ENCODE peak calls at places on chromosomes 7 and 10, in five cellular contexts. One of them, this sample, is unnamed.

GRCh38 chr10:74121368-74121767 is 29.3 kb downstream of the AP3M1 start:
- DNase-seq in Kasumi-1: no peak
- DNase-seq in stomach: no peak
- DNase-seq in retina: no peak
- DNase-seq in AG08395: no peak
- DNase-seq in this sample: no peak

GRCh38 chr10:14688606-14689005 is 86.1 kb downstream of the FAM107B start:
- DNase-seq in Kasumi-1: no peak
- DNase-seq in stomach: no peak
- DNase-seq in retina: no peak
- DNase-seq in AG08395: peak; percentile 31
- DNase-seq in this sample: no peak

GRCh38 chr7:137073571-137074325 is 205.3 kb downstream of the CHRM2 start:
- DNase-seq in Kasumi-1: no peak
- DNase-seq in stomach: no peak
- DNase-seq in retina: no peak
- DNase-seq in AG08395: peak; percentile 9
- DNase-seq in this sample: no peak

GRCh38 chr7:134903073-134903790 is 83.1 kb upstream of the AGBL3 start:
- DNase-seq in Kasumi-1: no peak
- DNase-seq in stomach: no peak
- DNase-seq in retina: no peak
- DNase-seq in AG08395: peak; percentile 38
- DNase-seq in this sample: no peak

GRCh38 chr7:27155816-27156507 is 513 bp downstream of the HOXA7 start:
- DNase-seq in Kasumi-1: no peak
- DNase-seq in stomach: peak; percentile 24
- DNase-seq in retina: peak; percentile 73
- DNase-seq in AG08395: no peak
- DNase-seq in this sample: no peak

GRCh38 chr10:133274751-133275682 is 1.7 kb downstream of the ADAM8 start:
- DNase-seq in Kasumi-1: peak; percentile 46
- DNase-seq in stomach: peak; percentile 53
- DNase-seq in retina: no peak
- DNase-seq in AG08395: no peak
- DNase-seq in this sample: no peak

GRCh38 chr10:30359373-30360206 is 10.5 kb upstream of the MTPAP start:
- DNase-seq in Kasumi-1: peak; percentile 70
- DNase-seq in stomach: peak; percentile 66
- DNase-seq in retina: peak; percentile 71
- DNase-seq in AG08395: peak; percentile 50
- DNase-seq in this sample: peak; percentile 62

GRCh38 chr7:3790803-3791202 is 489.8 kb downstream of the SDK1 start:
- DNase-seq in Kasumi-1: no peak
- DNase-seq in stomach: no peak
- DNase-seq in retina: no peak
- DNase-seq in AG08395: no peak
- DNase-seq in this sample: no peak

This sample was measured in hepatic stellate cell.